ENCODE peak calls at places on chromosome 22, in nine cellular contexts. O is mesothelial cell of epicardium, Y is A673, V is MCF 10A, T is AG09309, S is thoracic aorta, X is brain microvascular endothelial cell, Q is pancreas, A is upper lobe of right lung. D is an unnamed sample.

GRCh38 chr22:44721206-44721605 is 19.2 kb downstream of the PRR5 start:
- DNase-seq in X (no peak), Q (no peak), A (no peak), O (no peak), Y (peak; percentile 73), S (no peak), V (no peak), T (no peak), D (no peak)

GRCh38 chr22:20115691-20116375 is at the start of gene RANBP1:
- DNase-seq in T (no peak), Y (no peak), X (no peak), A (peak; percentile 64), O (no peak), S (no peak), Q (peak; percentile 49), V (no peak), D (no peak)

GRCh38 chr22:33447733-33448132 is 389.6 kb upstream of the SYN3 start:
- DNase-seq in S (no peak), Y (no peak), Q (no peak), T (no peak), V (no peak), X (no peak), O (no peak), A (no peak), D (no peak)

GRCh38 chr22:44440224-44441160 is 57.5 kb downstream of the RTL6 start:
- DNase-seq in O (no peak), X (no peak), V (no peak), Q (no peak), S (no peak), Y (no peak), A (peak; percentile 50), T (no peak), D (no peak)

GRCh38 chr22:20463324-20464095 is 25.9 kb upstream of the SCARF2 start:
- DNase-seq in Y (no peak), V (no peak), X (no peak), Q (no peak), A (peak; percentile 19), O (no peak), T (no peak), S (no peak), D (no peak)

GRCh38 chr22:43126506-43127165 is 16.1 kb downstream of the BIK start:
- DNase-seq in Q (no peak), Y (no peak), V (peak; percentile 79), X (peak; percentile 79), O (no peak), A (no peak), S (no peak), T (peak; percentile 11), D (peak; percentile 79)

GRCh38 chr22:47966316-47966715 is 1203.9 kb downstream of the TBC1D22A start:
- DNase-seq in V (no peak), O (no peak), Q (no peak), X (no peak), Y (no peak), A (no peak), T (no peak), S (no peak), D (no peak)

GRCh38 chr22:45261407-45262088 is 20.9 kb upstream of the KIAA0930 start:
- DNase-seq in X (no peak), T (no peak), S (no peak), V (no peak), O (no peak), Q (no peak), Y (no peak), A (no peak), D (no peak)

GRCh38 chr22:45917146-45917545 is 59.8 kb downstream of the WNT7B start:
- DNase-seq in S (no peak), Y (no peak), O (no peak), A (no peak), T (no peak), V (peak; percentile 29), Q (peak; percentile 58), X (no peak), D (no peak)

GRCh38 chr22:30202531-30203006 is 44.0 kb downstream of the LIF start:
- DNase-seq in T (no peak), A (peak; percentile 64), S (no peak), O (peak; percentile 38), X (no peak), Y (no peak), V (no peak), Q (peak; percentile 20), D (no peak)

GRCh38 chr22:18078329-18079041 is 695 bp downstream of the PEX26 start:
- DNase-seq in S (no peak), A (peak; percentile 77), T (no peak), Y (peak; percentile 28), X (no peak), O (no peak), V (peak; percentile 45), Q (peak; percentile 60), D (peak; percentile 18)

GRCh38 chr22:41578818-41579217 is 10.8 kb downstream of the PMM1 start:
- DNase-seq in T (no peak), A (no peak), S (no peak), Q (no peak), O (no peak), X (no peak), Y (no peak), V (no peak), D (no peak)

GRCh38 chr22:41578114-41578513 is 11.5 kb downstream of the PMM1 start:
- DNase-seq in V (no peak), Y (no peak), X (no peak), T (no peak), S (no peak), O (no peak), A (no peak), Q (no peak), D (no peak)

GRCh38 chr22:41574847-41575381 is 14.1 kb downstream of the CSDC2 start:
- DNase-seq in V (no peak), Y (no peak), T (no peak), S (no peak), Q (no peak), X (no peak), O (no peak), A (peak; percentile 73), D (no peak)

GRCh38 chr22:41575533-41575932 is 14.1 kb downstream of the PMM1 start:
- DNase-seq in O (no peak), X (no peak), T (no peak), A (no peak), V (no peak), Y (no peak), Q (no peak), S (no peak), D (no peak)

DNA sequence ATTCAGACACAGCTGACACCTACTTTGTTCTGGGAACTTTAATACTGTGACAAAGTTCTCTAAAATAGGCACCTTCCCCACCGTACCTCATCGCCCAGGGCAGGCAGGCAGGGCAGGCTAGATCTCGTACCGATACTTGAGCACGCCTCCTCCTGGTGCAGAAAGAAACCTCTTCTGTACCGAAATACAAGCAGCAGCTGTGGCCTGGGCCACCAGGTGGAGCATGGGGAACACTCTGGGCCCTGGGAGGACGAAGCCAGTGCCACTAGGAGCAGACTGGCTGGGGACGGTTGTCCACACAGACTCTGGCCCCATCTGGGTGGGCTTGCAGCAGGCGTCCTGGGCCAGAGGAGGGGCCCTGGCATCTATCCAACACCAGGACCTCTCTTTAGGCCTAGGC is 12.8 kb downstream of the PMM1 start:
- DNase-seq in Y (peak; percentile 75), A (no peak), O (peak; percentile 49), Q (no peak), S (no peak), X (peak; percentile 41), T (no peak), V (peak; percentile 56), D (peak; percentile 48)
- TF ChIP-seq CTCF in Y (peak; percentile 66), A (peak; percentile 35), O (no peak), Q (peak; percentile 18), S (peak; percentile 76), X (peak; percentile 87), T (peak; percentile 47), V (peak; percentile 51), D (peak; percentile 90)

GRCh38 chr22:37225481-37225880 is 13.2 kb upstream of the SSTR3 start:
- DNase-seq in S (no peak), X (no peak), A (no peak), Y (peak; percentile 21), O (no peak), T (no peak), Q (no peak), V (no peak), D (no peak)
- TF ChIP-seq CTCF in S (no peak), X (peak; percentile 37), A (no peak), Y (peak; percentile 16), O (no peak), T (peak; percentile 3), Q (no peak), V (no peak), D (peak; percentile 51)

GRCh38 chr22:37285937-37286336 is 3.6 kb downstream of the CYTH4 start:
- DNase-seq in Y (no peak), X (no peak), T (no peak), S (no peak), Q (no peak), O (no peak), A (no peak), V (no peak), D (no peak)

GRCh38 chr22:37289156-37289735 is 6.9 kb downstream of the CYTH4 start:
- DNase-seq in T (no peak), X (no peak), Q (no peak), O (no peak), V (no peak), S (no peak), Y (no peak), A (no peak), D (no peak)

GRCh38 chr22:37287550-37287951 is 5.2 kb downstream of the CYTH4 start:
- DNase-seq in X (no peak), V (no peak), A (no peak), S (no peak), Y (no peak), Q (no peak), O (no peak), T (no peak), D (no peak)

GRCh38 chr22:37290737-37291136 is 8.4 kb downstream of the CYTH4 start:
- DNase-seq in A (no peak), T (no peak), O (no peak), Y (no peak), X (no peak), S (no peak), V (no peak), Q (no peak), D (no peak)

GRCh38 chr22:37288521-37288920 is 6.2 kb downstream of the CYTH4 start:
- DNase-seq in S (no peak), T (no peak), X (no peak), Y (no peak), O (no peak), Q (no peak), V (no peak), A (no peak), D (no peak)
- TF ChIP-seq CTCF in S (no peak), T (no peak), X (no peak), Y (no peak), O (no peak), Q (no peak), V (no peak), A (no peak), D (no peak)

GRCh38 chr22:37802310-37803194 is 5.2 kb upstream of the GCAT start:
- DNase-seq in V (peak; percentile 42), Y (peak; percentile 80), X (no peak), Q (peak; percentile 66), T (no peak), S (no peak), A (peak; percentile 86), O (peak; percentile 73), D (no peak)
- TF ChIP-seq CTCF in V (no peak), Y (no peak), X (no peak), Q (no peak), T (no peak), S (no peak), A (no peak), O (peak; percentile 20), D (no peak)

D was measured in foreskin keratinocyte.